ENCODE peak calls at places on chromosomes 1 and 21, in seven cellular contexts. U is H9, Z is endodermal cell, S is lower lobe of right lung, D is dorsolateral prefrontal cortex, N is tibial artery, W is WERI-Rb-1. E is an unnamed sample. For H3K27me3, the result is how much of the 10 kb centered on the place peaks cover.

GRCh38 chr1:193104496-193104905 is 713 bp downstream of the GLRX2 start:
- DNase-seq in N (peak), Z (peak), U (peak), D (no peak), W (peak), S (peak), E (peak)

GRCh38 chr1:19645544-19646252 is 1.6 kb downstream of the NBL1 start:
- DNase-seq in Z (peak), W (no peak), S (no peak), U (no peak), D (no peak), N (no peak), E (no peak)

GRCh38 chr1:61092643-61093042 is 10.3 kb downstream of the NFIA start:
- DNase-seq in Z (no peak), D (no peak), W (no peak), S (no peak), U (no peak), N (no peak), E (no peak)

GRCh38 chr1:33004628-33005027 is 32.1 kb downstream of the AK2 start:
- DNase-seq in U (no peak), Z (no peak), S (no peak), W (no peak), N (no peak), D (no peak), E (no peak)

GRCh38 chr1:16913616-16913865 is 8.2 kb upstream of the CROCC start:
- DNase-seq in U (no peak), W (no peak), S (no peak), D (no peak), Z (no peak), N (no peak), E (no peak)

GRCh38 chr1:43367904-43368645 is at the start of gene ELOVL1:
- DNase-seq in W (peak), N (peak), S (peak), U (peak), D (peak), Z (peak), E (peak)

GRCh38 chr1:168155910-168156309 is 19.2 kb upstream of the GPR161 start:
- DNase-seq in W (no peak), U (no peak), S (no peak), N (no peak), Z (no peak), D (no peak), E (no peak)

GRCh38 chr1:239913141-239913585 is 178.5 kb upstream of the FMN2 start:
- DNase-seq in S (no peak), W (no peak), D (no peak), U (no peak), Z (no peak), N (no peak), E (no peak)

GRCh38 chr21:34801519-34802132 is 132.8 kb downstream of the CLIC6 start:
- DNase-seq in N (no peak), D (no peak), W (no peak), S (no peak), U (peak), Z (peak), E (no peak)

GRCh38 chr1:107138166-107138565 is 2.7 kb upstream of the NTNG1 start:
- DNase-seq in S (no peak), N (no peak), W (no peak), D (no peak), U (no peak), Z (no peak), E (no peak)

GRCh38 chr21:41763398-41763931 is 3.4 kb downstream of the RIPK4 start:
- DNase-seq in D (no peak), N (no peak), U (no peak), Z (peak), W (no peak), S (no peak), E (peak)
- H3K27me3 ChIP-seq in D (under half), N (under half), U (half or more), Z (half or more), W (under half), S (half or more), E (half or more)

GRCh38 chr1:206708058-206708457 is 23.4 kb downstream of the MAPKAPK2 start:
- DNase-seq in U (no peak), Z (peak), S (no peak), W (peak), D (no peak), N (no peak), E (no peak)
- TF ChIP-seq CTCF in U (no peak), Z (no peak), S (no peak), W (peak), D (no peak), N (no peak), E (no peak)

GRCh38 chr1:206912445-206913095 is 9.2 kb downstream of the FCMR start:
- DNase-seq in S (peak), N (peak), Z (peak), D (peak), W (peak), U (peak), E (peak)
- H3K27me3 ChIP-seq in S (under half), N (under half), Z (half or more), D (under half), W (half or more), U (under half), E (half or more)

GRCh38 chr1:25513666-25514065 is 29.7 kb upstream of the LDLRAP1 start:
- DNase-seq in N (no peak), Z (no peak), W (no peak), S (no peak), U (no peak), D (no peak), E (no peak)

GRCh38 chr1:25519624-25520023 is 23.8 kb upstream of the LDLRAP1 start:
- DNase-seq in S (no peak), U (no peak), Z (no peak), W (no peak), N (no peak), D (no peak), E (no peak)

GRCh38 chr1:25517476-25518394 is 25.7 kb upstream of the LDLRAP1 start:
- DNase-seq in S (no peak), U (peak), W (no peak), N (no peak), D (no peak), Z (peak), E (no peak)

GRCh38 chr1:25516686-25517085 is 26.7 kb upstream of the LDLRAP1 start:
- DNase-seq in Z (no peak), N (no peak), W (no peak), S (no peak), D (no peak), U (no peak), E (no peak)

DNA sequence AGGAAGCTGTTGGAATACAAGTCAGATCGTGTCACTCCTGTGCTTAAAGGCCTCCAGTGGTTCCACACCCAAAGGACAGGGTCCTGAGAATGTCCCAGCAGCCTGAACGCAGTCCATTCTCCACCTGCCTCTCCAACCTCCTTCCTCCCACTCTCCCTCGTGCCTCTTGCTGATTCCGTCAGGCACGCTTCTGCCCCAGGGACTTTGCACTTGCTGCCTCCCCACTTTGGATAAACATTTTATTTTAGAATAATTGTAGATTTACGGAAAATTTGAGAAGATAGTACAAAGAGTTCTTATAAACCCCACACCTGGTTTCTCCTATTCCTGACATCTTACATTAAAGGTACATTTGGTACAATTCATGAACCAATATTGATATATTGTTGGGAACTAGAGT is 28.4 kb upstream of the LDLRAP1 start:
- DNase-seq in D (no peak), U (no peak), Z (no peak), W (no peak), N (no peak), S (no peak), E (no peak)
- TF ChIP-seq CTCF in D (no peak), U (no peak), Z (no peak), W (no peak), N (no peak), S (no peak), E (no peak)

GRCh38 chr1:9689011-9689706 is 37.6 kb downstream of the PIK3CD start:
- DNase-seq in S (peak), W (peak), U (peak), N (peak), D (peak), Z (peak), E (peak)

GRCh38 chr1:9687120-9687875 is 35.8 kb downstream of the PIK3CD start:
- DNase-seq in S (peak), W (peak), Z (peak), N (peak), U (peak), D (no peak), E (peak)

GRCh38 chr1:9687876-9688582 is 36.5 kb downstream of the PIK3CD start:
- DNase-seq in S (no peak), U (peak), Z (peak), N (no peak), W (no peak), D (no peak), E (no peak)

GRCh38 chr1:9689971-9690381 is 38.4 kb downstream of the PIK3CD start:
- DNase-seq in U (peak), W (peak), N (peak), D (no peak), S (peak), Z (peak), E (peak)

GRCh38 chr1:9688599-9688998 is 37.1 kb downstream of the PIK3CD start:
- DNase-seq in D (no peak), W (no peak), Z (no peak), U (no peak), S (no peak), N (no peak), E (no peak)
- H3K27me3 ChIP-seq in D (under half), W (under half), Z (under half), U (under half), S (under half), N (under half), E (under half)

E was measured in left ventricle myocardium inferior.